ENCODE peak calls at places on chromosomes 11 and 22, in six cellular contexts. D, O, Z, H, Q and V are unnamed samples.

GRCh38 chr22:30695871-30696655 is 1.4 kb downstream of the OSBP2 start:
- DNase-seq in D (no peak), H (no peak), Q (no peak), Z (no peak), O (peak; percentile 2), V (no peak)

GRCh38 chr11:116694815-116695590 is 77.8 kb downstream of the BUD13 start:
- DNase-seq in H (no peak), O (no peak), Q (no peak), Z (no peak), D (no peak), V (no peak)

GRCh38 chr22:30777589-30777988 is 82.9 kb downstream of the OSBP2 start:
- DNase-seq in H (no peak), Q (no peak), D (no peak), Z (no peak), O (no peak), V (no peak)

GRCh38 chr11:34564406-34564805 is 50.8 kb upstream of the ELF5 start:
- DNase-seq in Z (peak; percentile 9), O (peak; percentile 31), H (no peak), D (no peak), Q (no peak), V (no peak)

GRCh38 chr22:49014227-49015201 is 813.2 kb downstream of the BRD1 start:
- DNase-seq in Q (no peak), D (no peak), O (no peak), H (no peak), Z (no peak), V (no peak)

GRCh38 chr11:123434911-123435310 is 4.8 kb downstream of the GRAMD1B start:
- DNase-seq in Q (no peak), O (no peak), D (no peak), H (no peak), Z (no peak), V (no peak)

GRCh38 chr11:62269654-62270278 is at the start of gene SCGB2A2:
- DNase-seq in D (no peak), O (no peak), Q (no peak), H (no peak), Z (no peak), V (no peak)

GRCh38 chr11:134572741-134573675 is 161.0 kb upstream of the B3GAT1 start:
- DNase-seq in D (no peak), O (no peak), H (no peak), Z (no peak), Q (no peak), V (no peak)

GRCh38 chr11:89125298-89125697 is 52.4 kb upstream of the TYR start:
- DNase-seq in Z (no peak), D (no peak), Q (no peak), O (no peak), H (no peak), V (no peak)